ENCODE peak calls at places on chromosomes 5 and 9, in eight cellular contexts. One of them, this sample, is unnamed.

GRCh38 chr9:111356567-111357244 is 26.7 kb upstream of the OR2K2 start:
- DNase-seq in CD4-positive, alpha-beta T cell: no peak
- DNase-seq in neural crest cell: no peak
- DNase-seq in right atrium auricular region: no peak
- DNase-seq in pancreas: no peak
- DNase-seq in GM13977: no peak
- DNase-seq in stomach: no peak
- DNase-seq in brain microvascular endothelial cell: peak
- DNase-seq in this sample: no peak

GRCh38 chr9:14633906-14634565 is 59.2 kb downstream of the ZDHHC21 start:
- DNase-seq in CD4-positive, alpha-beta T cell: no peak
- DNase-seq in neural crest cell: no peak
- DNase-seq in right atrium auricular region: no peak
- DNase-seq in pancreas: no peak
- DNase-seq in GM13977: no peak
- DNase-seq in stomach: no peak
- DNase-seq in brain microvascular endothelial cell: no peak
- DNase-seq in this sample: no peak

GRCh38 chr9:90870646-90871326 is 69.2 kb downstream of the SYK start:
- DNase-seq in CD4-positive, alpha-beta T cell: peak
- DNase-seq in neural crest cell: peak
- DNase-seq in right atrium auricular region: no peak
- DNase-seq in pancreas: no peak
- DNase-seq in GM13977: peak
- DNase-seq in stomach: peak
- DNase-seq in brain microvascular endothelial cell: peak
- DNase-seq in this sample: peak

GRCh38 chr5:173290477-173291131 is 37.6 kb downstream of the STC2 start:
- DNase-seq in CD4-positive, alpha-beta T cell: no peak
- DNase-seq in neural crest cell: peak
- DNase-seq in right atrium auricular region: no peak
- DNase-seq in pancreas: no peak
- DNase-seq in GM13977: no peak
- DNase-seq in stomach: no peak
- DNase-seq in brain microvascular endothelial cell: no peak
- DNase-seq in this sample: no peak

GRCh38 chr9:112863781-112864180 is 26.9 kb downstream of the SLC46A2 start:
- DNase-seq in CD4-positive, alpha-beta T cell: no peak
- DNase-seq in neural crest cell: no peak
- DNase-seq in right atrium auricular region: no peak
- DNase-seq in pancreas: no peak
- DNase-seq in GM13977: peak
- DNase-seq in stomach: no peak
- DNase-seq in brain microvascular endothelial cell: no peak
- DNase-seq in this sample: peak

GRCh38 chr5:115842089-115842881 is 550 bp downstream of the AP3S1 start:
- DNase-seq in CD4-positive, alpha-beta T cell: no peak
- DNase-seq in neural crest cell: peak
- DNase-seq in right atrium auricular region: no peak
- DNase-seq in pancreas: no peak
- DNase-seq in GM13977: no peak
- DNase-seq in stomach: no peak
- DNase-seq in brain microvascular endothelial cell: no peak
- DNase-seq in this sample: peak

GRCh38 chr5:59786271-59786805 is 107.2 kb downstream of the PDE4D start:
- DNase-seq in CD4-positive, alpha-beta T cell: no peak
- DNase-seq in neural crest cell: no peak
- DNase-seq in right atrium auricular region: no peak
- DNase-seq in pancreas: no peak
- DNase-seq in GM13977: no peak
- DNase-seq in stomach: no peak
- DNase-seq in brain microvascular endothelial cell: peak
- DNase-seq in this sample: no peak

GRCh38 chr5:68554566-68555279 is 339.2 kb downstream of the PIK3R1 start:
- DNase-seq in CD4-positive, alpha-beta T cell: no peak
- DNase-seq in neural crest cell: no peak
- DNase-seq in right atrium auricular region: no peak
- DNase-seq in pancreas: no peak
- DNase-seq in GM13977: no peak
- DNase-seq in stomach: peak
- DNase-seq in brain microvascular endothelial cell: peak
- DNase-seq in this sample: no peak

GRCh38 chr9:134055981-134056461 is 11.8 kb downstream of the BRD3 start:
- DNase-seq in CD4-positive, alpha-beta T cell: no peak
- DNase-seq in neural crest cell: no peak
- DNase-seq in right atrium auricular region: peak
- DNase-seq in pancreas: peak
- DNase-seq in GM13977: no peak
- DNase-seq in stomach: peak
- DNase-seq in brain microvascular endothelial cell: no peak
- DNase-seq in this sample: no peak

GRCh38 chr5:108747111-108748009 is at the start of gene FER:
- DNase-seq in CD4-positive, alpha-beta T cell: peak
- DNase-seq in neural crest cell: peak
- DNase-seq in right atrium auricular region: no peak
- DNase-seq in pancreas: peak
- DNase-seq in GM13977: peak
- DNase-seq in stomach: no peak
- DNase-seq in brain microvascular endothelial cell: peak
- DNase-seq in this sample: peak

GRCh38 chr5:96093890-96094381 is 132.3 kb upstream of the ELL2 start:
- DNase-seq in CD4-positive, alpha-beta T cell: no peak
- DNase-seq in neural crest cell: no peak
- DNase-seq in right atrium auricular region: no peak
- DNase-seq in pancreas: peak
- DNase-seq in GM13977: no peak
- DNase-seq in stomach: no peak
- DNase-seq in brain microvascular endothelial cell: no peak
- DNase-seq in this sample: no peak

GRCh38 chr9:137482094-137482781 is 23.1 kb upstream of the NSMF start:
- DNase-seq in CD4-positive, alpha-beta T cell: no peak
- DNase-seq in neural crest cell: no peak
- DNase-seq in right atrium auricular region: peak
- DNase-seq in pancreas: no peak
- DNase-seq in GM13977: no peak
- DNase-seq in stomach: peak
- DNase-seq in brain microvascular endothelial cell: peak
- DNase-seq in this sample: no peak

GRCh38 chr5:147906326-147907095 is at the start of gene C5orf46:
- DNase-seq in CD4-positive, alpha-beta T cell: no peak
- DNase-seq in neural crest cell: no peak
- DNase-seq in right atrium auricular region: no peak
- DNase-seq in pancreas: no peak
- DNase-seq in GM13977: no peak
- DNase-seq in stomach: no peak
- DNase-seq in brain microvascular endothelial cell: peak
- DNase-seq in this sample: no peak

GRCh38 chr5:150140830-150141229 is 14.8 kb downstream of the PDGFRB start:
- DNase-seq in CD4-positive, alpha-beta T cell: no peak
- DNase-seq in neural crest cell: no peak
- DNase-seq in right atrium auricular region: no peak
- DNase-seq in pancreas: no peak
- DNase-seq in GM13977: no peak
- DNase-seq in stomach: no peak
- DNase-seq in brain microvascular endothelial cell: peak
- DNase-seq in this sample: no peak

GRCh38 chr5:68464424-68464823 is 248.9 kb downstream of the PIK3R1 start:
- DNase-seq in CD4-positive, alpha-beta T cell: no peak
- DNase-seq in neural crest cell: no peak
- DNase-seq in right atrium auricular region: no peak
- DNase-seq in pancreas: no peak
- DNase-seq in GM13977: no peak
- DNase-seq in stomach: no peak
- DNase-seq in brain microvascular endothelial cell: peak
- DNase-seq in this sample: peak

DNA sequence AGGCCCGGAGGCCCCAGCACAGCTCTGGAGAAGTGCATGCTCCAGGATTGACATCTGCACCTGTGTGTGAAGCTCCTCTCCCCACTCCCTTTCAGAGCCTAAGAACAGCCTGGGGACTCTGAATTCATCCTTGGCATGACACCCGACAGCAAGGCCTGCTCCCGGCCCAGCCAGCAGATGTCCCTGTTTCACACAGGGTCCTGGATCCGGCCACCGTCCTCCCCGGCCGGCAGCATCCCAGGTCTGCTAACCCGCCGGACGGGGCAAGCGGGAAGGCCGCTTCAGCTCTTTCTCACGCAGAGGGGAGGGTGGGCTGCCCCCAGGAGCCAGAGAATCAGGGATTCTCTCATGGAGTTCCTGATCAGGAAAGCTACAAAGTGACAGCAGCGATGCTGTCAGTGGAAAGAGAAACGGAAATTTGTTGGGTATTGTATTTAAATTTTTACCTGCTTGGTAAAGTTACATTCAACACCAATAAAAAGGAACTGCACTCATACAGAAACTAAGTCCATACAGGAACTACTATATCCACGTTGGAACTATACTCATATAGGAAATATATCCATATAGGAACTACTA is 325.3 kb upstream of the IRX4 start:
- DNase-seq in CD4-positive, alpha-beta T cell: no peak
- DNase-seq in neural crest cell: peak
- DNase-seq in right atrium auricular region: no peak
- DNase-seq in pancreas: no peak
- DNase-seq in GM13977: no peak
- DNase-seq in stomach: no peak
- DNase-seq in brain microvascular endothelial cell: no peak
- DNase-seq in this sample: peak
- TF ChIP-seq CTCF in CD4-positive, alpha-beta T cell: no peak
- TF ChIP-seq CTCF in neural crest cell: peak
- TF ChIP-seq CTCF in right atrium auricular region: peak
- TF ChIP-seq CTCF in pancreas: no peak
- TF ChIP-seq CTCF in GM13977: no peak
- TF ChIP-seq CTCF in stomach: no peak
- TF ChIP-seq CTCF in brain microvascular endothelial cell: no peak
- TF ChIP-seq CTCF in this sample: no peak

GRCh38 chr5:51518607-51519006 is 135.4 kb downstream of the ISL1 start:
- DNase-seq in CD4-positive, alpha-beta T cell: no peak
- DNase-seq in neural crest cell: no peak
- DNase-seq in right atrium auricular region: no peak
- DNase-seq in pancreas: no peak
- DNase-seq in GM13977: no peak
- DNase-seq in stomach: no peak
- DNase-seq in brain microvascular endothelial cell: no peak
- DNase-seq in this sample: no peak

GRCh38 chr5:51517854-51518253 is 134.6 kb downstream of the ISL1 start:
- DNase-seq in CD4-positive, alpha-beta T cell: no peak
- DNase-seq in neural crest cell: no peak
- DNase-seq in right atrium auricular region: no peak
- DNase-seq in pancreas: no peak
- DNase-seq in GM13977: no peak
- DNase-seq in stomach: no peak
- DNase-seq in brain microvascular endothelial cell: no peak
- DNase-seq in this sample: no peak

GRCh38 chr5:51521583-51521982 is 138.3 kb downstream of the ISL1 start:
- DNase-seq in CD4-positive, alpha-beta T cell: no peak
- DNase-seq in neural crest cell: no peak
- DNase-seq in right atrium auricular region: no peak
- DNase-seq in pancreas: no peak
- DNase-seq in GM13977: no peak
- DNase-seq in stomach: no peak
- DNase-seq in brain microvascular endothelial cell: no peak
- DNase-seq in this sample: no peak
- TF ChIP-seq CTCF in CD4-positive, alpha-beta T cell: no peak
- TF ChIP-seq CTCF in neural crest cell: no peak
- TF ChIP-seq CTCF in right atrium auricular region: no peak
- TF ChIP-seq CTCF in pancreas: no peak
- TF ChIP-seq CTCF in GM13977: no peak
- TF ChIP-seq CTCF in stomach: no peak
- TF ChIP-seq CTCF in brain microvascular endothelial cell: no peak
- TF ChIP-seq CTCF in this sample: no peak

GRCh38 chr5:53922508-53923498 is 362.4 kb downstream of the NDUFS4 start:
- DNase-seq in CD4-positive, alpha-beta T cell: no peak
- DNase-seq in neural crest cell: no peak
- DNase-seq in right atrium auricular region: no peak
- DNase-seq in pancreas: no peak
- DNase-seq in GM13977: peak
- DNase-seq in stomach: no peak
- DNase-seq in brain microvascular endothelial cell: no peak
- DNase-seq in this sample: no peak

GRCh38 chr5:53913941-53914340 is 353.5 kb downstream of the NDUFS4 start:
- DNase-seq in CD4-positive, alpha-beta T cell: no peak
- DNase-seq in neural crest cell: no peak
- DNase-seq in right atrium auricular region: no peak
- DNase-seq in pancreas: no peak
- DNase-seq in GM13977: no peak
- DNase-seq in stomach: no peak
- DNase-seq in brain microvascular endothelial cell: no peak
- DNase-seq in this sample: no peak

GRCh38 chr5:53915120-53915519 is 354.7 kb downstream of the NDUFS4 start:
- DNase-seq in CD4-positive, alpha-beta T cell: no peak
- DNase-seq in neural crest cell: no peak
- DNase-seq in right atrium auricular region: no peak
- DNase-seq in pancreas: no peak
- DNase-seq in GM13977: no peak
- DNase-seq in stomach: no peak
- DNase-seq in brain microvascular endothelial cell: no peak
- DNase-seq in this sample: no peak

DNA sequence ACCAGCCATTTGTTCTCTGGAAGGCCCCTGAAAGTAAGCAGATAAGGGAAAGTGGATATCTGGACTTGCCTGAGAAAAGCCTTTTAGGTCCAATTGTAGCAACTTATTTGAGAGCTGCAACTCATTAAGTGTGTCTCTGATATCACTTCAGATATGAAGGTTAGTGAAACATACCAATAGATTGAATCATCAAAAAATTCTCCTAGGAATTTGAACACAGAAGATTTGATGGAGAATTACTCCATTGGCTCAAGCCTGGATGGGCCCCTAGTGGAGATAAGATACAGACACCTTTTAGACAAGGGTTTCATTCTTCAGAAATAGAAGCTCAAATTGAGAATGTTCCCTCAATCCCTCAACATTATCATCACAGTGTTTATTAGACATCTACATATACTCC is 356.7 kb downstream of the NDUFS4 start:
- DNase-seq in CD4-positive, alpha-beta T cell: no peak
- DNase-seq in neural crest cell: no peak
- DNase-seq in right atrium auricular region: no peak
- DNase-seq in pancreas: no peak
- DNase-seq in GM13977: no peak
- DNase-seq in stomach: no peak
- DNase-seq in brain microvascular endothelial cell: peak
- DNase-seq in this sample: no peak
- TF ChIP-seq CTCF in CD4-positive, alpha-beta T cell: no peak
- TF ChIP-seq CTCF in neural crest cell: peak
- TF ChIP-seq CTCF in right atrium auricular region: no peak
- TF ChIP-seq CTCF in pancreas: no peak
- TF ChIP-seq CTCF in GM13977: no peak
- TF ChIP-seq CTCF in stomach: no peak
- TF ChIP-seq CTCF in brain microvascular endothelial cell: peak
- TF ChIP-seq CTCF in this sample: no peak

DNA sequence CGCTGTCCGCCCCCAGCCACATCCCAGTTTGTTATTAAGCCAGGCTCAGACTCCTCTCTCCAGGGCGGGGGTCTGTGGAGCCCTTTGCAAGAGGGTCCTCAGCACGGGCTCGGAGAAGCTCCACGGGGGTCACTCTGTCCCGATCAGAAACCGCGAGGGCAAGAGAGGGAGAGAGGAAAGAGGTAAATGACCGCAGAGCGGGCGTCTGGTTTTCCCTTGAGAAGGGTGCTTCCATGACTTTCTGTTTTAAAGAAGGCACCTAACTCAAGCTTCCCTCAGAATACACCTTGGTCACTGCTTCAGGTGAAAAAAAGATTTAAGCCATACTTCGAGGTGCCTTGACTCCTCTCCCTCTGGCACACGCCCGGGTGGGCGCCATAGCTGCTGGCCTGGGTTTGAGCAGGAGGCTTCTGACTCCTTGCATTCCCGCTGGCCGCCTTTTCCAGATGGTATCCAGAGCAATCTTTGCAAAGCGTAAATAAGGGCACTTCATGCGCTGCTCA is 5.8 kb upstream of the TERT start:
- DNase-seq in CD4-positive, alpha-beta T cell: no peak
- DNase-seq in neural crest cell: no peak
- DNase-seq in right atrium auricular region: no peak
- DNase-seq in pancreas: no peak
- DNase-seq in GM13977: no peak
- DNase-seq in stomach: no peak
- DNase-seq in brain microvascular endothelial cell: no peak
- DNase-seq in this sample: no peak
- TF ChIP-seq CTCF in CD4-positive, alpha-beta T cell: no peak
- TF ChIP-seq CTCF in neural crest cell: no peak
- TF ChIP-seq CTCF in right atrium auricular region: no peak
- TF ChIP-seq CTCF in pancreas: no peak
- TF ChIP-seq CTCF in GM13977: no peak
- TF ChIP-seq CTCF in stomach: no peak
- TF ChIP-seq CTCF in brain microvascular endothelial cell: no peak
- TF ChIP-seq CTCF in this sample: no peak